ENCODE peak calls at places on chromosomes 4 and X, in four cellular contexts. X is mesenchymal stem cell; F is CD8-positive, alpha-beta memory T cell; Z is breast epithelium. L is an unnamed sample.

GRCh38 chr4:6781113-6781512 is 1.4 kb upstream of the KIAA0232 start:
- DNase-seq in F (no peak), X (no peak), Z (no peak), L (no peak)

GRCh38 chrX:155767101-155767878 is 113.9 kb upstream of the VAMP7 start:
- DNase-seq in F (no peak), Z (peak), X (peak), L (peak)

GRCh38 chrX:112636951-112637541 is 42.7 kb downstream of the LHFPL1 start:
- DNase-seq in X (peak), Z (no peak), F (no peak), L (no peak)

GRCh38 chr4:8580321-8581093 is at the start of gene GPR78:
- DNase-seq in Z (no peak), X (peak), F (no peak), L (no peak)

GRCh38 chrX:66110112-66110511 is 53.9 kb upstream of the HEPH start:
- DNase-seq in X (peak), Z (no peak), F (no peak), L (no peak)

GRCh38 chrX:48971325-48972213 is at the start of gene KCND1:
- DNase-seq in X (peak), F (no peak), Z (peak), L (no peak)

GRCh38 chr4:73676881-73677323 is 56.7 kb upstream of the RASSF6 start:
- DNase-seq in X (peak), F (no peak), Z (no peak), L (no peak)

GRCh38 chrX:47264507-47265173 is 31.8 kb downstream of the USP11 start:
- DNase-seq in F (no peak), Z (no peak), X (peak), L (no peak)

GRCh38 chr4:82708982-82709381 is 89.6 kb downstream of the SCD5 start:
- DNase-seq in X (no peak), F (no peak), Z (no peak), L (no peak)

GRCh38 chr4:82711158-82711785 is 87.3 kb downstream of the SCD5 start:
- DNase-seq in Z (no peak), F (no peak), X (no peak), L (no peak)

GRCh38 chr4:82706349-82707000 is 92.1 kb downstream of the SCD5 start:
- DNase-seq in F (no peak), X (peak), Z (no peak), L (no peak)

GRCh38 chr4:82713856-82714255 is 84.7 kb downstream of the SCD5 start:
- DNase-seq in Z (no peak), X (no peak), F (no peak), L (no peak)

GRCh38 chr4:82710202-82710929 is 88.2 kb downstream of the SCD5 start:
- DNase-seq in F (no peak), X (no peak), Z (no peak), L (no peak)
- H3K27ac ChIP-seq in F (no peak), X (no peak), Z (no peak), L (peak)

DNA sequence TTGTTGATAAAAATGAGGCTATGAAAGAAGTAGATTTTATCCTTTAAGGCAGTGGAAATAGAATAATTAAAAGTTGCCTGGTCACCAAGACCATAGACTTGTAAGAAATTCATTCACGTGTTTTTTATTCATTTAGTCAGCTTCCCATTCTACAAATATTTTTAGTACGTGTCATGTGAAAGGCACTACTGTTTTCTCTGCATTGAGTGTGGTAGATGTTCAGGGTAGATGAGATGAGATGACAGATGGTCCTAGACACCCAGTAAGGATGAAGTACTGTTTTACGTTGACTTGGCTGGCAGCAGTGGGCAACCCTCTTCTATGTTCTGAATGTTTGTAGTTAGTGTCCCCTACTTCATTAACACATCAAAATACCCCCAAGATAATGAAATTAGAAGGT is 228.1 kb downstream of the ARHGAP24 start:
- DNase-seq in Z (no peak), X (no peak), F (no peak), L (no peak)
- H3K27ac ChIP-seq in Z (no peak), X (no peak), F (no peak), L (no peak)

DNA sequence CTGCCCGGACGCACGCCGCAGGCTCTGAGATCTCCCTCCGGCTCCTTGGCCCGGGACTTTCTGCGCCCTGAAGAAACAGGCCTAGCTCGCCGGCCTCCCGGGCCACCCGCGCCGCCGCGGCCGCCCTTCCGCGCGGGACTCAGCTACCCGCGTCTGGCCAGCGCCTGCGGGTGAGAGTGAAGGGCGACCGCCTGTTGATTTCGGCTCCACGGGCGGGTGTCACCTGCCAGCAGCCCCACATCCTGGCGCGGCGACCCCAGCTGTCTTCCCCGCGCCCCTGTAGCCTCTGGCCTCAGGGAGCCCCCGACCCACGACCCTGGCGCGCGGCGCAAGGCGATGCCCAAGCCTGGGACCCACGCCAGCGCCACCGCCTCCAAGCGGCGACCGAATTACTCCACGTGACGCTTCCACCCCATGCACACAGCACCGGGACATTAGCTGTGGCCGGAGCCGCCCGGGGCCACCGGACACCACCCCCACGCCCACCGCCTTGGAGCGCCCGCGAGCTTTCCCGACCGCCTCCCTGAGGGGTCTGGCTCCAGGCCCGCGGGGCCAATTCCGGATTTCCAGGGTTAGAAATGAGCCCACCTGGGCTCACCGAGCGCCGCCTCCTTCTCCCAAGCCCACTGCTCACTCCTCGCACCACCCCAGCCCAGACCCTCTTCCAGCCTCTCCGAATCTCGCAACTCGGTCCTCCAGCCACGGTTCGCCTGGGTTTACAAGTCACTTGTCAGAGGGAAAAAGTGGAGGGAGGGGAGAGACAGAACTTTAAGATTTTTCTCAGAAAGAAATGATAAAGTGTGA is 10.2 kb downstream of the ARX start:
- DNase-seq in X (no peak), F (no peak), Z (no peak), L (no peak)
- H3K27ac ChIP-seq in X (no peak), F (no peak), Z (no peak), L (no peak)

DNA sequence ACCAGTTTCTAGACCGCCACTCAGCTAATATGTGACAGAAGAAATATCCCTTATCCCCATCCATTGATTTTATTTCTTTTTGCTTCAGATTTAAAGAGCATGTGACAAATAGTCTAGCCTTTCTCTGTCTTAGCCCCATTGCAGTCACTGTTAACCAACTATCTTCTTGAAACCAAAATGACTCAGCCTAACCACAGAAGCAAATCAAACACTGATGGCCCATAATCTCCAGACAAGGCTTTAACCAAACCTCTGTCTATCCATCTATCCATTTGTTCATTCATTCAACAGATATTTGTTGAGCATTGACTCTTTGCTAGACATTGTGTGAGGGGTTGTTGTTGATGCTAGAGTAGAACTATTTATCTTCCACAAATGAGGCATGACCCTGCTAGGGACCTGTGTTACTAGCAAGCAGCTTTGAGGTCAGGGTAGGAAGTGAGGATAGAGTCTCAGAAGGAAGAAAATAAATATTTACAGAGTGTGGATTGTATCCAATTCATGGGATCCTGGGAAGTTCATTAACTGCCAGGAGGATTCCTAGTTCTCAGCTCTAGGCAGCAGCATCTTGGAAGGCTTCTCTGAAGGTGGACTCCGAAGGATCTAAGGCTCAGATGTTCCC is 22.5 kb downstream of the HNRNPH2 start:
- DNase-seq in Z (no peak), X (peak), F (no peak), L (no peak)
- H3K27ac ChIP-seq in Z (no peak), X (no peak), F (no peak), L (no peak)

GRCh38 chr4:336893-337142 is 796 bp upstream of the ZNF141 start:
- DNase-seq in Z (no peak), X (no peak), F (no peak), L (no peak)
- H3K27ac ChIP-seq in Z (peak), X (peak), F (peak), L (peak)

GRCh38 chrX:154047266-154047665 is 27.6 kb upstream of the IRAK1 start:
- DNase-seq in X (no peak), F (no peak), Z (no peak), L (no peak)
- H3K27ac ChIP-seq in X (no peak), F (no peak), Z (peak), L (no peak)

DNA sequence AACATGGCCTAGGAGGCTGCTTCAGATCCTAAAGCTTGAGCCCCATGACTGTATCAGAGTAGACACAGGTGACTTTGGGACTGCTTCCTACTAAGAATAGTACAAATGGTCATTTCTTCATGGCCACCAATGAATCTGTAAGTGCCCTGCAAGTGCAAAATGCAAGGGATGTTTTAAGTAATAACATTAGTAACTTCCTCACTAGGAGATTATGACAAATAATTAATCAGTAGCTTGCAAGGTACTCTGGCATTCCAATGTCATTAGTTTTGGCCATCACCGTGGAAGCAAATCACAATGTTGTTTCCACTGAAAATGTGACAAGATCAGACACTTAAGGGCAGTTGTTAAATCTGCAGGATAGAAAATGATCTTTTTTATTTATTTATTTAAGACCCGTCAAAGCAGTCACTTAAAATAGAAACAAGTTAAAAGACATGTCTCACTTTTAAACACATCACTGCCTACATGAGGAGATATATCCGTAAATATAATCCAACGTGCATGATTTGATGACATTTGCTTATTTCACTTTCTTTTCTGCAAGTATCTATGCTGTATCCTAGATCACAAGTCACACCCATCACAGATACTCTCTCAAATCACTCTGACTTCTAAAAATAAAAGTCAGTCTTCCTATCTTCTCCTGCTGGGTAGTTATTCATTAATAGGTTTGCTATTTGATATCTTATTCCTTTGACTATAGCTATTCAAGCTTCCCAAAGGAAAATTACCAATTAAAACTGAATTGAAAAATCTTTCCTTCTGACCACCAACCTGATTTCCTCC is 400.6 kb downstream of the IL15 start:
- DNase-seq in X (no peak), F (no peak), Z (no peak), L (no peak)
- H3K27ac ChIP-seq in X (peak), F (no peak), Z (no peak), L (no peak)

GRCh38 chr4:98657531-98658286 is 702 bp downstream of the TSPAN5 start:
- DNase-seq in X (peak), Z (no peak), F (peak), L (peak)
- H3K27ac ChIP-seq in X (peak), Z (peak), F (peak), L (peak)

DNA sequence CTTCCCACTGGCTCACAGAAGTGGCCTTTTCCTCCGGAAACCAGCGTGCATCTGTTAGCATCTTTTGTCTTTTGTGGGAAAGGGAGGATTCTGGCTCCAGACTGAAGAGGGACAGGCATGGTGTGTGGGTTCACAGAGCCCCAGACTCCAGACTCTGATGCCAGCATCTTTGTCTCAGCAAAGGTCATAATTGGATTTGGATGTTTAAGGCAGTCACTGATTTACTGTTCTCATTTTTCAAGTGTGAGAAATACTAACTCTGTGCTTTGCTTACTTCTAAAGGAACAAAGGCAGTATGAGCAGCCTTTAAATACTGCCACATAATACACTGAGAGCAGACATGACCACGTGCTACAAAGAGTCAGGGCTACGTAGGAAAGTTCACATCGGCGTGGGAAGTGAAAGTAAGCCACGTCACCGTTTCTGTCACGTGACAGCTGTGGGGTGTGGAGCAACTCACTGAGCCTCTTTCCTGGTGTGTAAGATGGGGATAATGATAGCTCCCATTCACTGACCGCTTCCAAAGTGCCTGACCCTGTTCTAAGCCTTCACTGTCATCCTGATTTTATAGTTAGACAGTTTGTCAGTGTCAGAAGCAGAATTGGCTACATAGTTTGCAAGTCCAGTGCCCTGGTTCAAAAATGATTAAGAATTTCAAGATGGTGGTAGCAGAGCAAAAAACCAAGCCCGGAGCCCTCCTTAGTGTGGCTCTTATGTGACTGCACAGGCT is 24.8 kb upstream of the TMSB4X start:
- DNase-seq in Z (peak), F (peak), X (peak), L (peak)
- H3K27ac ChIP-seq in Z (peak), F (peak), X (no peak), L (peak)

GRCh38 chr4:10006604-10007435 is 14.5 kb downstream of the SLC2A9 start:
- DNase-seq in X (no peak), F (no peak), Z (peak), L (no peak)
- H3K27ac ChIP-seq in X (no peak), F (no peak), Z (peak), L (peak)

L was measured in caudate nucleus.